ENCODE peak calls at places on chromosomes 1 and 21, in six cellular contexts. T, M, S, L, J and K are unnamed samples.

GRCh38 chr21:29725025-29725736 is 214.6 kb downstream of the GRIK1 start:
- DNase-seq in J (no peak), S (no peak), T (no peak), L (no peak), M (no peak), K (no peak)

GRCh38 chr1:218397752-218398339 is 52.7 kb downstream of the TGFB2 start:
- DNase-seq in T (no peak), M (no peak), L (no peak), J (no peak), S (no peak), K (no peak)

GRCh38 chr1:112818990-112819689 is 104.0 kb upstream of the PPM1J start:
- DNase-seq in L (no peak), M (no peak), T (no peak), S (no peak), J (no peak), K (no peak)

GRCh38 chr1:159188375-159188788 is 16.3 kb upstream of the ACKR1 start:
- DNase-seq in S (peak; percentile 81), M (no peak), J (peak; percentile 80), L (peak; percentile 61), T (peak; percentile 60), K (peak; percentile 46)

GRCh38 chr1:160777486-160778089 is 18.4 kb upstream of the LY9 start:
- DNase-seq in J (peak; percentile 32), T (no peak), S (peak; percentile 46), L (peak; percentile 77), M (peak; percentile 52), K (no peak)

GRCh38 chr1:68919070-68919469 is 422.2 kb upstream of the DEPDC1 start:
- DNase-seq in L (no peak), J (no peak), S (no peak), M (no peak), T (no peak), K (no peak)

GRCh38 chr1:153832293-153832692 is 57.1 kb downstream of the SLC27A3 start:
- DNase-seq in T (no peak), J (no peak), M (no peak), L (no peak), S (no peak), K (no peak)

GRCh38 chr1:172246521-172247390 is 173.7 kb upstream of the C1orf105 start:
- DNase-seq in L (no peak), T (no peak), J (no peak), S (no peak), M (no peak), K (no peak)

GRCh38 chr1:244173240-244173639 is 122.2 kb downstream of the ZBTB18 start:
- DNase-seq in J (no peak), L (no peak), S (no peak), T (no peak), M (no peak), K (no peak)

GRCh38 chr1:156409424-156409823 is 40.4 kb downstream of the RHBG start:
- DNase-seq in J (no peak), M (no peak), T (no peak), L (no peak), S (no peak), K (no peak)

GRCh38 chr1:70836456-70836855 is 211.2 kb downstream of the PTGER3 start:
- DNase-seq in J (no peak), L (no peak), T (no peak), M (no peak), S (no peak), K (no peak)

GRCh38 chr1:55943721-55944435 is 635.5 kb downstream of the PLPP3 start:
- DNase-seq in S (no peak), L (no peak), T (no peak), J (no peak), M (no peak), K (no peak)

GRCh38 chr1:232880354-232880753 is 70.1 kb upstream of the NTPCR start:
- DNase-seq in T (no peak), L (peak; percentile 33), J (peak; percentile 12), S (peak; percentile 36), M (no peak), K (peak; percentile 5)

GRCh38 chr21:45367402-45368351 is 37.3 kb upstream of the COL18A1 start:
- DNase-seq in L (no peak), S (no peak), T (no peak), M (no peak), J (no peak), K (no peak)

GRCh38 chr1:28887418-28887834 is 26.9 kb upstream of the EPB41 start:
- DNase-seq in L (peak; percentile 48), T (peak; percentile 18), M (peak; percentile 41), S (peak; percentile 45), J (peak; percentile 61), K (peak; percentile 39)

GRCh38 chr21:32459972-32460371 is 47.5 kb downstream of the EVA1C start:
- DNase-seq in S (no peak), T (no peak), M (no peak), L (no peak), J (no peak), K (no peak)

GRCh38 chr1:145858238-145858936 is 494 bp downstream of the PIAS3 start:
- DNase-seq in J (peak; percentile 81), S (peak; percentile 42), T (peak; percentile 54), L (peak; percentile 68), M (peak; percentile 58), K (peak; percentile 63)

GRCh38 chr1:116489231-116489697 is 81.6 kb downstream of the CD58 start:
- DNase-seq in T (no peak), J (no peak), L (peak; percentile 67), S (no peak), M (no peak), K (no peak)

GRCh38 chr1:248229360-248229908 is 1.8 kb upstream of the OR2M4 start:
- DNase-seq in T (no peak), S (no peak), L (no peak), M (no peak), J (no peak), K (no peak)

GRCh38 chr1:206508130-206508884 is 976 bp downstream of the RASSF5 start:
- DNase-seq in M (no peak), L (no peak), S (no peak), J (no peak), T (no peak), K (no peak)

GRCh38 chr1:113872219-113872934 is 865 bp upstream of the PTPN22 start:
- DNase-seq in T (no peak), L (peak; percentile 44), M (no peak), S (no peak), J (no peak), K (no peak)

GRCh38 chr1:110171134-110171733 is 20.9 kb downstream of the SLC6A17 start:
- DNase-seq in S (no peak), M (no peak), L (no peak), T (no peak), J (no peak), K (no peak)

GRCh38 chr1:231639819-231640218 is 13.2 kb downstream of the DISC1 start:
- DNase-seq in S (no peak), T (no peak), L (no peak), M (no peak), J (no peak), K (no peak)

GRCh38 chr1:204293605-204294365 is 65.9 kb downstream of the PLEKHA6 start:
- DNase-seq in L (no peak), S (no peak), M (no peak), J (no peak), T (peak; percentile 50), K (no peak)

GRCh38 chr1:241475688-241476087 is 43.9 kb downstream of the FH start:
- DNase-seq in J (no peak), T (no peak), M (no peak), L (no peak), S (no peak), K (no peak)

GRCh38 chr21:22544747-22545146 is 1546.5 kb downstream of the NCAM2 start:
- DNase-seq in S (no peak), T (no peak), J (no peak), M (no peak), L (no peak), K (no peak)

GRCh38 chr1:30982431-30982830 is 73.9 kb upstream of the SDC3 start:
- DNase-seq in M (no peak), L (no peak), T (no peak), S (no peak), J (no peak), K (no peak)

GRCh38 chr1:167563579-167564246 is 10.2 kb upstream of the CREG1 start:
- DNase-seq in J (no peak), L (no peak), T (no peak), M (no peak), S (no peak), K (no peak)